ENCODE peak calls at places on chromosomes 2 and 18, in five cellular contexts. One of them, this sample, is unnamed.

GRCh38 chr2:158723921-158724802 is 71.0 kb upstream of the DAPL1 start:
- DNase-seq in ovary: no peak
- DNase-seq in memory B cell: no peak
- DNase-seq in heart left ventricle: no peak
- DNase-seq in LoVo: peak
- DNase-seq in this sample: peak

GRCh38 chr2:26299488-26300092 is 46.4 kb upstream of the SELENOI start:
- DNase-seq in ovary: no peak
- DNase-seq in memory B cell: no peak
- DNase-seq in heart left ventricle: no peak
- DNase-seq in LoVo: peak
- DNase-seq in this sample: peak

GRCh38 chr2:73979686-73980085 is 5.0 kb upstream of the TET3 start:
- DNase-seq in ovary: no peak
- DNase-seq in memory B cell: no peak
- DNase-seq in heart left ventricle: no peak
- DNase-seq in LoVo: no peak
- DNase-seq in this sample: peak

GRCh38 chr2:232891621-232892071 is 21.6 kb downstream of the SNORC start:
- DNase-seq in ovary: no peak
- DNase-seq in memory B cell: no peak
- DNase-seq in heart left ventricle: no peak
- DNase-seq in LoVo: no peak
- DNase-seq in this sample: no peak

GRCh38 chr18:8046421-8046820 is 479.3 kb downstream of the PTPRM start:
- DNase-seq in ovary: no peak
- DNase-seq in memory B cell: no peak
- DNase-seq in heart left ventricle: no peak
- DNase-seq in LoVo: no peak
- DNase-seq in this sample: no peak

GRCh38 chr2:130899306-130899705 is 62.6 kb downstream of the ARHGEF4 start:
- DNase-seq in ovary: no peak
- DNase-seq in memory B cell: no peak
- DNase-seq in heart left ventricle: no peak
- DNase-seq in LoVo: no peak
- DNase-seq in this sample: no peak

GRCh38 chr18:28512357-28512756 is 335.4 kb upstream of the CDH2 start:
- DNase-seq in ovary: no peak
- DNase-seq in memory B cell: no peak
- DNase-seq in heart left ventricle: no peak
- DNase-seq in LoVo: no peak
- DNase-seq in this sample: no peak

GRCh38 chr2:43324589-43325447 is 98.4 kb upstream of the ZFP36L2 start:
- DNase-seq in ovary: no peak
- DNase-seq in memory B cell: no peak
- DNase-seq in heart left ventricle: peak
- DNase-seq in LoVo: no peak
- DNase-seq in this sample: no peak

GRCh38 chr2:168185583-168186274 is 61.7 kb downstream of the STK39 start:
- DNase-seq in ovary: no peak
- DNase-seq in memory B cell: no peak
- DNase-seq in heart left ventricle: no peak
- DNase-seq in LoVo: no peak
- DNase-seq in this sample: no peak

GRCh38 chr2:46116616-46117015 is 180.6 kb upstream of the EPAS1 start:
- DNase-seq in ovary: no peak
- DNase-seq in memory B cell: no peak
- DNase-seq in heart left ventricle: no peak
- DNase-seq in LoVo: no peak
- DNase-seq in this sample: no peak

GRCh38 chr2:33909945-33910344 is 310.8 kb upstream of the FAM98A start:
- DNase-seq in ovary: no peak
- DNase-seq in memory B cell: no peak
- DNase-seq in heart left ventricle: no peak
- DNase-seq in LoVo: no peak
- DNase-seq in this sample: no peak

GRCh38 chr2:15667579-15668556 is 76.2 kb downstream of the DDX1 start:
- DNase-seq in ovary: no peak
- DNase-seq in memory B cell: no peak
- DNase-seq in heart left ventricle: no peak
- DNase-seq in LoVo: no peak
- DNase-seq in this sample: no peak

GRCh38 chr2:6770006-6770405 is 95.7 kb downstream of the CMPK2 start:
- DNase-seq in ovary: no peak
- DNase-seq in memory B cell: no peak
- DNase-seq in heart left ventricle: no peak
- DNase-seq in LoVo: no peak
- DNase-seq in this sample: no peak

GRCh38 chr2:128416781-128417180 is 98.1 kb upstream of the HS6ST1 start:
- DNase-seq in ovary: no peak
- DNase-seq in memory B cell: no peak
- DNase-seq in heart left ventricle: peak
- DNase-seq in LoVo: no peak
- DNase-seq in this sample: no peak

GRCh38 chr18:4455113-4455811 is at the start of gene DLGAP1:
- DNase-seq in ovary: peak
- DNase-seq in memory B cell: no peak
- DNase-seq in heart left ventricle: peak
- DNase-seq in LoVo: no peak
- DNase-seq in this sample: no peak

GRCh38 chr2:119111115-119111975 is 47.2 kb downstream of the C1QL2 start:
- DNase-seq in ovary: no peak
- DNase-seq in memory B cell: no peak
- DNase-seq in heart left ventricle: no peak
- DNase-seq in LoVo: peak
- DNase-seq in this sample: no peak

GRCh38 chr2:41879367-41879871 is 168.4 kb upstream of the PKDCC start:
- DNase-seq in ovary: no peak
- DNase-seq in memory B cell: no peak
- DNase-seq in heart left ventricle: no peak
- DNase-seq in LoVo: no peak
- DNase-seq in this sample: no peak

GRCh38 chr2:211468881-211469280 is 912.5 kb downstream of the CPS1 start:
- DNase-seq in ovary: no peak
- DNase-seq in memory B cell: no peak
- DNase-seq in heart left ventricle: no peak
- DNase-seq in LoVo: no peak
- DNase-seq in this sample: no peak

GRCh38 chr18:12659904-12660605 is 2.1 kb upstream of the SPIRE1 start:
- DNase-seq in ovary: peak
- DNase-seq in memory B cell: peak
- DNase-seq in heart left ventricle: peak
- DNase-seq in LoVo: peak
- DNase-seq in this sample: peak

GRCh38 chr18:28411806-28412205 is 234.9 kb upstream of the CDH2 start:
- DNase-seq in ovary: no peak
- DNase-seq in memory B cell: no peak
- DNase-seq in heart left ventricle: peak
- DNase-seq in LoVo: no peak
- DNase-seq in this sample: no peak

GRCh38 chr2:54687595-54688152 is 35.8 kb upstream of the EML6 start:
- DNase-seq in ovary: no peak
- DNase-seq in memory B cell: no peak
- DNase-seq in heart left ventricle: no peak
- DNase-seq in LoVo: no peak
- DNase-seq in this sample: no peak

GRCh38 chr2:194443926-194444325 is 1213.1 kb upstream of the SLC39A10 start:
- DNase-seq in ovary: no peak
- DNase-seq in memory B cell: no peak
- DNase-seq in heart left ventricle: no peak
- DNase-seq in LoVo: no peak
- DNase-seq in this sample: no peak

GRCh38 chr18:58674863-58675472 is 3.7 kb downstream of the MALT1 start:
- DNase-seq in ovary: no peak
- DNase-seq in memory B cell: no peak
- DNase-seq in heart left ventricle: no peak
- DNase-seq in LoVo: peak
- DNase-seq in this sample: no peak

GRCh38 chr2:74199871-74200305 is 1.5 kb downstream of the MTHFD2 start:
- DNase-seq in ovary: no peak
- DNase-seq in memory B cell: no peak
- DNase-seq in heart left ventricle: no peak
- DNase-seq in LoVo: no peak
- DNase-seq in this sample: peak

This sample was measured in HT-29.